ENCODE peak calls at places on chromosomes 4 and X, in six cellular contexts. O, J, W, I, C and Q are unnamed samples.

GRCh38 chrX:56120242-56120641 is 111.9 kb upstream of the KLF8 start:
- DNase-seq in O (no peak), J (no peak), W (no peak), I (no peak), C (no peak), Q (no peak)

GRCh38 chr4:160180206-160180605 is 1077.3 kb downstream of the RAPGEF2 start:
- DNase-seq in O (no peak), J (no peak), W (peak), I (no peak), C (no peak), Q (no peak)

GRCh38 chr4:6641164-6641970 is 882 bp downstream of the MRFAP1 start:
- DNase-seq in O (no peak), J (peak), W (peak), I (peak), C (peak), Q (no peak)

GRCh38 chr4:182775075-182775474 is 142.1 kb downstream of the DCTD start:
- DNase-seq in O (no peak), J (no peak), W (no peak), I (no peak), C (no peak), Q (no peak)

GRCh38 chr4:15457401-15458201 is 12.1 kb upstream of the CC2D2A start:
- DNase-seq in O (no peak), J (no peak), W (peak), I (peak), C (peak), Q (no peak)

GRCh38 chrX:111868726-111869638 is 7.0 kb upstream of the TRPC5OS start:
- DNase-seq in O (no peak), J (no peak), W (peak), I (peak), C (peak), Q (no peak)

GRCh38 chr4:123786955-123787354 is 390.4 kb downstream of the SPRY1 start:
- DNase-seq in O (no peak), J (peak), W (no peak), I (peak), C (peak), Q (no peak)

GRCh38 chr4:8040607-8041006 is 100.9 kb upstream of the AFAP1 start:
- DNase-seq in O (no peak), J (no peak), W (no peak), I (peak), C (no peak), Q (no peak)

GRCh38 chr4:144754562-144755410 is 108.8 kb downstream of the HHIP start:
- DNase-seq in O (no peak), J (peak), W (peak), I (peak), C (peak), Q (no peak)

GRCh38 chr4:19941434-19941833 is 310.3 kb upstream of the SLIT2 start:
- DNase-seq in O (no peak), J (no peak), W (no peak), I (no peak), C (no peak), Q (no peak)

GRCh38 chrX:54288277-54288676 is 69.6 kb downstream of the WNK3 start:
- DNase-seq in O (no peak), J (no peak), W (no peak), I (peak), C (peak), Q (no peak)

GRCh38 chrX:46573896-46574336 is 351 bp downstream of the CHST7 start:
- DNase-seq in O (no peak), J (peak), W (peak), I (peak), C (peak), Q (no peak)

GRCh38 chr4:53432528-53433424 is 55.3 kb downstream of the FIP1L1 start:
- DNase-seq in O (no peak), J (no peak), W (no peak), I (no peak), C (no peak), Q (no peak)

GRCh38 chrX:130055103-130055502 is 55.2 kb downstream of the ELF4 start:
- DNase-seq in O (no peak), J (no peak), W (no peak), I (peak), C (peak), Q (no peak)

GRCh38 chr4:59535541-59535940 is 1664.6 kb upstream of the ADGRL3 start:
- DNase-seq in O (no peak), J (no peak), W (no peak), I (no peak), C (no peak), Q (no peak)

GRCh38 chr4:47668810-47669408 is 169.0 kb downstream of the CORIN start:
- DNase-seq in O (no peak), J (peak), W (peak), I (peak), C (peak), Q (no peak)

GRCh38 chr4:1294424-1294823 is 4.7 kb downstream of the MAEA start:
- DNase-seq in O (no peak), J (no peak), W (no peak), I (no peak), C (no peak), Q (no peak)

GRCh38 chrX:389021-389441 is 2.3 kb upstream of the PPP2R3B start:
- DNase-seq in O (no peak), J (no peak), W (no peak), I (no peak), C (no peak), Q (no peak)

GRCh38 chr4:21034728-21035127 is 334.5 kb downstream of the PACRGL start:
- DNase-seq in O (no peak), J (no peak), W (no peak), I (no peak), C (no peak), Q (no peak)

GRCh38 chr4:90211174-90211573 is 84.0 kb downstream of the CCSER1 start:
- DNase-seq in O (no peak), J (no peak), W (peak), I (no peak), C (no peak), Q (no peak)

GRCh38 chr4:78534286-78534955 is 17.1 kb upstream of the ANXA3 start:
- DNase-seq in O (no peak), J (no peak), W (peak), I (no peak), C (peak), Q (no peak)

GRCh38 chr4:2248044-2248780 is 6.3 kb upstream of the HAUS3 start:
- DNase-seq in O (no peak), J (no peak), W (no peak), I (no peak), C (no peak), Q (peak)

GRCh38 chr4:8779371-8779988 is 92.2 kb downstream of the HMX1 start:
- DNase-seq in O (no peak), J (no peak), W (no peak), I (no peak), C (no peak), Q (no peak)

GRCh38 chrX:132023896-132024386 is 839 bp downstream of the STK26 start:
- DNase-seq in O (no peak), J (peak), W (peak), I (no peak), C (no peak), Q (no peak)

GRCh38 chr4:5465529-5465928 is 242.8 kb downstream of the EVC2 start:
- DNase-seq in O (no peak), J (no peak), W (no peak), I (no peak), C (no peak), Q (no peak)

GRCh38 chrX:109347618-109348017 is 134.3 kb downstream of the GUCY2F start:
- DNase-seq in O (no peak), J (no peak), W (no peak), I (peak), C (peak), Q (no peak)

GRCh38 chrX:31555506-31555905 is 483.7 kb upstream of the FTHL17 start:
- DNase-seq in O (no peak), J (no peak), W (no peak), I (peak), C (peak), Q (no peak)

GRCh38 chr4:9704551-9705332 is 76.7 kb upstream of the DRD5 start:
- DNase-seq in O (no peak), J (peak), W (no peak), I (no peak), C (no peak), Q (no peak)

GRCh38 chrX:22278375-22278774 is 5.7 kb downstream of the CBLL2 start:
- DNase-seq in O (no peak), J (no peak), W (peak), I (no peak), C (no peak), Q (no peak)

GRCh38 chr4:29948451-29948850 is 771.7 kb upstream of the PCDH7 start:
- DNase-seq in O (no peak), J (no peak), W (no peak), I (no peak), C (no peak), Q (no peak)

GRCh38 chr4:12852338-12853307 is 631.5 kb downstream of the RAB28 start:
- DNase-seq in O (no peak), J (peak), W (peak), I (peak), C (peak), Q (no peak)

GRCh38 chr4:118904935-118905334 is 16.3 kb downstream of the SYNPO2 start:
- DNase-seq in O (no peak), J (no peak), W (no peak), I (peak), C (peak), Q (no peak)

DNA sequence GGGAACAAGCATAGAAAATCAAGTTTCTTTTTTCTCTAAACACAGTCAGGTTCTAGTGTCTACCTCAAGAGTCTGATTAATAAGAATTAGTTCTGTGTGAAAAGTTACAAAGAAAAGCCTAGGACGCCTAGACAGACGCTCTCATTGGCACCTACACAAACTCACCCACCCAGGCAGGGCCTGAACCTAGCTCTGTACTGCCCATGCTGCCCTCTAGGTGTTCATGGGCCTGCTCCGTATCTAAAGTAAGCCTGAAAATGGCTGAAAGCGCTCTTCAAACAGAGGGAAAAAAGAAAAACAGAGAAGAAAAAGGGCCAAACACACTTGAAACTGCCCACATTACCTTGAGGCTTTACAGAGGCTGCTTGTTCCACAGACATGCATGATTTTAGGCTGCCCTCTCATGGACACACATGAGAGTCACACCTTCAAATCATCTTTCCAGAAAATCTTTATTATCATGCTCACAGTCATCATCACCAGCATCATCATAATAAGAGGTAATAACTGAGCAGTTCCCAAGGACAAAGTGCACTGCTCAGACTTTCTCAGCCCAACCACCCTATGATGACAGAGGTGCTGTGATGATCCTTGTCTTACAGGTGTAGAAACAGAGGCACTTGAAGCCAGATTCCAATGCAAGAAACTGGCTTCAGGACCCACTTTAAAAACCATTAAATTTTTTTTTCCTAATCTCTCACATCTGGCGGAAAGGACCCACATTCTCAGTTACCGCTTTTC is 49.6 kb downstream of the MAP7D2 start:
- DNase-seq in O (no peak), J (peak), W (peak), I (peak), C (peak), Q (peak)
- TF ChIP-seq CTCF in O (no peak), J (peak), W (peak), I (peak), C (peak), Q (peak)

GRCh38 chrX:16993791-16994318 is 47.4 kb downstream of the REPS2 start:
- DNase-seq in O (no peak), J (no peak), W (peak), I (no peak), C (no peak), Q (no peak)
- TF ChIP-seq CTCF in O (no peak), J (no peak), W (peak), I (no peak), C (no peak), Q (peak)

GRCh38 chr4:40736910-40737309 is 12.8 kb upstream of the NSUN7 start:
- DNase-seq in O (no peak), J (no peak), W (peak), I (peak), C (peak), Q (no peak)
- TF ChIP-seq CTCF in O (no peak), J (no peak), W (peak), I (peak), C (peak), Q (peak)

GRCh38 chr4:152099555-152099954 is 338.7 kb upstream of the GATB start:
- DNase-seq in O (no peak), J (no peak), W (no peak), I (no peak), C (no peak), Q (no peak)
- TF ChIP-seq CTCF in O (no peak), J (no peak), W (peak), I (no peak), C (no peak), Q (no peak)

DNA sequence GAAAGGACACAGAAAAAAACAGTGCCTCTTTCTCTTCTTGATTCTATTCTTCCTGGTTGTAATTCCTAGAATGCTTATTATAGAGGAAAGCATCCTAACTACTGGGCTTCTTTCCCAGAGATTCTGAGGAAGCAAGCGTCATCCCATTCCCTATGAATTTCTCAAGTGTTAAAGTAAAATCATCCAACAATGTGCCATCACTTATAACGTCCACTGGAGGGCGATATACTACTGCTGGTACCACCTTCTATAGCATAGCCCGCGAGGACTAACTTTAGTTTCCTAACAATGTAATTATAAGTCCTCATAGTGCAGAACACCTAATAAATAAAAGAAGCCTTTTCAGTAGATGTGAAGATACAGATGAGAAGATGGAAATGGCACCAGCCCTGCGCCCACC is 4.4 kb downstream of the CENPVL3 start:
- DNase-seq in O (no peak), J (peak), W (peak), I (peak), C (peak), Q (no peak)
- TF ChIP-seq CTCF in O (peak), J (no peak), W (peak), I (peak), C (peak), Q (peak)

GRCh38 chr4:155883895-155884294 is 17.8 kb upstream of the ASIC5 start:
- DNase-seq in O (no peak), J (no peak), W (no peak), I (no peak), C (no peak), Q (no peak)
- TF ChIP-seq CTCF in O (no peak), J (no peak), W (no peak), I (no peak), C (no peak), Q (no peak)